ENCODE peak calls at places on chromosomes 11 and 22, in six cellular contexts. U is HepG2, Y is A549, B is HCT116, S is K562, W is SK-N-SH. I is an unnamed sample.

GRCh38 chr22:44049369-44050231 is 25.5 kb downstream of the PARVB start:
- DNase-seq in U (no peak), W (peak), B (no peak), S (no peak), Y (no peak), I (no peak)

GRCh38 chr22:25714739-25715138 is 27.2 kb upstream of the MYO18B start:
- DNase-seq in Y (no peak), W (no peak), S (no peak), B (no peak), U (no peak), I (no peak)

GRCh38 chr22:42635531-42635930 is 4.9 kb downstream of the ATP5MGL start:
- DNase-seq in Y (peak), W (no peak), B (peak), S (no peak), U (no peak), I (no peak)

GRCh38 chr11:23846902-23847422 is 649.9 kb upstream of the LUZP2 start:
- DNase-seq in B (no peak), Y (no peak), S (no peak), U (no peak), W (no peak), I (no peak)

GRCh38 chr11:103730151-103730940 is 306.1 kb upstream of the DDI1 start:
- DNase-seq in W (no peak), Y (no peak), U (no peak), S (no peak), B (no peak), I (no peak)

GRCh38 chr11:79438631-79439429 is 2.0 kb downstream of the TENM4 start:
- DNase-seq in U (no peak), B (no peak), W (peak), Y (no peak), S (no peak), I (no peak)

GRCh38 chr11:30260813-30261212 is 30.0 kb downstream of the FSHB start:
- DNase-seq in U (no peak), S (no peak), W (no peak), Y (no peak), B (no peak), I (no peak)

GRCh38 chr11:70501933-70502540 is 103.7 kb downstream of the CTTN start:
- DNase-seq in U (no peak), B (no peak), Y (no peak), S (no peak), W (no peak), I (no peak)

GRCh38 chr11:27694992-27695391 is 5.3 kb downstream of the BDNF start:
- DNase-seq in S (peak), W (peak), B (no peak), U (no peak), Y (peak), I (peak)

GRCh38 chr11:94325681-94326080 is 21.3 kb downstream of the IZUMO1R start:
- DNase-seq in Y (peak), S (peak), B (peak), U (peak), W (peak), I (peak)

GRCh38 chr11:126384449-126385070 is 29.1 kb downstream of the ST3GAL4 start:
- DNase-seq in U (no peak), W (no peak), Y (no peak), B (no peak), S (no peak), I (no peak)

DNA sequence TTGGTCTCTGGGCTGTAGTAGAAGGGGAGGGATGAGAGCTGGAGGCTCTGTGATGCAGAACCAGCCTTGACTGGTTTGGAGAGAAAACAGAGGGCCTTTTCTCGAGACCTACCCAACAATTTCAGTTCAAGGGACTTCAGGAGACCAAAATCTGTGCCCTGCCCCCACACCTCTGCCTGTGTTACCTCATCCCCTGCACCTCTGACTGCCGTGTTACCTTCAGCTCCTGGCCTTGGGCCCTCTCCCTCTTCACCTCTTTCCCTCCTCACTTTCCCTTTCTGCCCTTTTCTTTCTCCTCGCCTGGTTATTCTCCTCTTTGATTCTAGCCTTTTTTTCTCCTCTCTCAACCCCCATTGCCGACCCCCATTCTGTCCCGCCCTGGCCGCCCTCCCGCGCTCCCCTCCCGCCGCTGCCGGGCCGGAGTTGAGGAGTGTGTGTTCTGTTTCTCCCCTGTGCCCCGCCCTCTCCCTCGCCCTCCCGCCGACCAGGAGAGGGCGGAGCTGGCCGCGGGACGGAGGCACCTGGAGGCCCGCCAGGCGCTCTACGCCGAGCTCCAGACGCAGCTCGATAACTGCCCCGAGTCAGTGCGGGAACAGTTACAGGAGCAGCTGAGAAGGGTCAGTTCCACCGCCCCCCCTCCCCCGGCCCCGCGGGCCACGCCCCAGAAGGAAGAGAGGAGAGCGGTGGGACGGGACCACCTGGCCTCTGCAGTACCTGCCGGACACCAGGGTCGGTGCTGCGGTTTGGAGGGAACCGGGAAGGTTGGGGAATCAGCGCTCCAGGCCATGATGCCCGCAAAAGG is 27.2 kb downstream of the PHLDB1 start:
- DNase-seq in Y (no peak), U (peak), S (peak), W (peak), B (no peak), I (no peak)
- H3K4me3 ChIP-seq in Y (no peak), U (peak), S (peak), W (no peak), B (peak), I (no peak)

DNA sequence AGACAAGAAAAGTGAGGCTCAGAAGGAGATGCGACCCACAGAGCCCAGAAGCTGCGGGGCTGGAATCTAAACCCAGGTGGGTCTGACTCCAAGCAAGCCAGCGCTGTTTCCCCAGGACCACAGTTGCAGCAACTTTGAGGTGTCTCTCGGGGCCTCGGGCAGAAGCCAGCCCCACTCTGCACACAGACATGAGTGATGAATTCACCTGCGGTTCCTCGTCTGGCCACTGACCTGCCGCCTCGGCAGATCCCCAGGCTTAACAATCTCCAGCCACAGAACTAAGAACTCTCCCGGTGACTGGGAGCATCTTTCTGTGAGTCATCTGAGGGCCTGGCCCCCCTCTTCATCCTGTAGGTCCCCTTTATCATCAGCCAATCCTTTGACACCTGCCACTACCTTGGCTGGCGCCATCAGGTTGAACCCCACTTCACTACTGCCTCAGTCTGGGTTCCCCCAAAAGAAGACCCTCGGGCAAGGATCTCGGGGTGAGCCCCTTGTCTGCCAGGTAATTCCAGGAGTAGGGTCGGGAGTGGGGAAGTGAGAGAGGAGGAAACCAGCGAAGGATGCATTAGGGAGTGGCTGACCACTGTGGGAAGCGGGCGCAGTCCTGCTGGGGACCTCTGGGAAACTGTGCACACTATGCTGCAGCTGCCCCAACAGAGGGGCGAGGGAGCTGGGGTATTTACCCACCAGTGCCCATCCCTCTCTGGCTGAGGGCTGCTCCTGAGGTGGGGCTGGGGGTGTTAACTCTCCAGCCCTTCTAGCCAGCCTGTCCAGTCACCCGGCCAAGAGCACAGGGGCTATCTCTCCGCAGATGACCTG is 33.0 kb upstream of the MN1 start:
- DNase-seq in B (no peak), S (no peak), U (no peak), W (no peak), Y (no peak), I (no peak)
- TF ChIP-seq MAX in B (no peak), S (no peak), U (no peak), W (no peak), Y (no peak), I (no peak)

GRCh38 chr22:50300620-50301257 is 6.7 kb downstream of the PLXNB2 start:
- DNase-seq in S (no peak), B (no peak), U (no peak), W (no peak), Y (no peak), I (no peak)
- H3K4me3 ChIP-seq in S (no peak), B (peak), U (no peak), W (no peak), Y (no peak), I (no peak)

GRCh38 chr11:331332-332060 is 10.8 kb upstream of the IFITM3 start:
- DNase-seq in Y (no peak), W (no peak), S (no peak), B (no peak), U (no peak), I (no peak)
- TF ChIP-seq MAX in Y (no peak), W (no peak), S (no peak), B (no peak), U (no peak), I (no peak)

GRCh38 chr22:18033204-18033998 is 9.0 kb upstream of the MICAL3 start:
- DNase-seq in S (no peak), B (no peak), W (no peak), U (no peak), Y (no peak), I (no peak)
- H3K4me3 ChIP-seq in S (no peak), B (no peak), W (no peak), U (no peak), Y (no peak), I (no peak)

GRCh38 chr11:12087075-12087775 is 23.2 kb upstream of the MICAL2 start:
- DNase-seq in S (no peak), U (no peak), Y (peak), B (peak), W (no peak), I (peak)

GRCh38 chr11:12088047-12088481 is 22.3 kb upstream of the MICAL2 start:
- DNase-seq in W (no peak), S (peak), Y (peak), B (no peak), U (no peak), I (peak)

GRCh38 chr11:12085371-12086251 is 24.8 kb upstream of the MICAL2 start:
- DNase-seq in U (peak), B (no peak), S (no peak), Y (peak), W (no peak), I (no peak)

GRCh38 chr11:12088531-12088930 is 21.9 kb upstream of the MICAL2 start:
- DNase-seq in B (no peak), W (no peak), U (no peak), Y (no peak), S (no peak), I (no peak)

DNA sequence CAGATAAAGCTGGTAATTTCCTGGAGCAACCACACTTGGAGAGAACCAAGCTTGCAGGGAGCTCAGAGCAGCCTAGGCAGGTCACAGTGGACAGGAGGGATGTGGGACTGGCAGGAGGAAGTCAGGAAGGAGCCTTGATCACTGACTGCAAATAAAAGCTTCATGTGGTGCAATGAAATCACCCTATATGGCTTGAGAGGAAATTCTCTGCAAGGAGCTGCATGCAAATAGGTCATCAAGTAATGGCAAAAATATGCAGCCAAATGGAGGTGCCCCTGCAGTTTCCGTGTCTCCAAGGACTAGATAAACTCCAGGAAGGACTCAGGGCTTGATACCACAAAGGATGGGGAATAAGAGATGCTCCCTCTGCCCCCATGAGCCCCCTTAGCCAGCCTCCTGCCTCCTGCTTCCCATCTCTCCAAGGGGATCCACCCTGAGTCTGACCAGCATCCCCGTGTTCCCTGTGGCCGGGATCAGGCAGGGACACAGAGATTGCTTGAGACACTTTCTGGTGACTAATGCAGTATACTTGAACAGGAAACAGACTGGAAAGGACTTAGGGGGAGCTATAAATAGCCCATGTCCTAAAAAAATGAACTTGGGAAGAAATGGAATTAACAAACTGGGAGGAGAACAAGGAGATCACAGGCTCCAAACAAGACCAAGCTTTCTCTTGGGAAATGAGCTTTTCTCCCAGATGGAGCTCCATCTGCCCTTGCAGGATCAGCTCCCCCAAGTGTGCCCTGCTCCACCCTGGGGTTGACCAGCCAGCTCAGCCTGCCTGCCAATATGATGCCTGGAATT is 23.9 kb upstream of the MICAL2 start:
- DNase-seq in U (peak), W (no peak), S (no peak), Y (peak), B (peak), I (peak)
- TF ChIP-seq MAX in U (no peak), W (peak), S (no peak), Y (peak), B (no peak), I (no peak)

GRCh38 chr22:49449811-49450386 is 377.8 kb downstream of the BRD1 start:
- DNase-seq in W (no peak), S (no peak), B (no peak), U (no peak), Y (no peak), I (no peak)
- H3K4me3 ChIP-seq in W (no peak), S (no peak), B (no peak), U (no peak), Y (no peak), I (no peak)

I was measured in NB4.